ENCODE peak calls at places on chromosomes 12 and 14, in nine cellular contexts. One of them, this sample, is unnamed.
A peak's percentile ranks its signal among the peaks of the same experiment; 100 is the strongest.

GRCh38 chr12:4610481-4610880 is 38.4 kb downstream of the AKAP3 start:
- DNase-seq in GM23338: peak; percentile 16
- DNase-seq in RWPE1: no peak
- DNase-seq in neural progenitor cell: no peak
- DNase-seq in CD8-positive, alpha-beta T cell: no peak
- DNase-seq in lower lobe of right lung: no peak
- DNase-seq in AG04450: no peak
- DNase-seq in A549: no peak
- DNase-seq in activated B cell treated with CpG ODN at 0.5 μM for 24 hours: no peak
- DNase-seq in this sample: no peak

GRCh38 chr12:68420225-68421008 is 88.3 kb upstream of the MDM1 start:
- DNase-seq in GM23338: no peak
- DNase-seq in RWPE1: no peak
- DNase-seq in lower lobe of right lung: no peak
- DNase-seq in neural progenitor cell: peak; percentile 9
- DNase-seq in CD8-positive, alpha-beta T cell: no peak
- DNase-seq in AG04450: no peak
- DNase-seq in A549: no peak
- DNase-seq in activated B cell treated with CpG ODN at 0.5 μM for 24 hours: no peak
- DNase-seq in this sample: no peak

GRCh38 chr12:59834659-59835474 is 239.0 kb downstream of the SLC16A7 start:
- DNase-seq in neural progenitor cell: peak; percentile 31
- DNase-seq in AG04450: no peak
- DNase-seq in activated B cell treated with CpG ODN at 0.5 μM for 24 hours: no peak
- DNase-seq in RWPE1: no peak
- DNase-seq in CD8-positive, alpha-beta T cell: no peak
- DNase-seq in A549: peak; percentile 16
- DNase-seq in lower lobe of right lung: no peak
- DNase-seq in GM23338: peak; percentile 75
- DNase-seq in this sample: no peak

GRCh38 chr14:105346880-105347586 is 32.5 kb downstream of the PACS2 start:
- DNase-seq in neural progenitor cell: no peak
- DNase-seq in RWPE1: no peak
- DNase-seq in GM23338: no peak
- DNase-seq in A549: no peak
- DNase-seq in AG04450: no peak
- DNase-seq in CD8-positive, alpha-beta T cell: no peak
- DNase-seq in activated B cell treated with CpG ODN at 0.5 μM for 24 hours: no peak
- DNase-seq in lower lobe of right lung: no peak
- DNase-seq in this sample: no peak

GRCh38 chr12:96233941-96234461 is 39.8 kb downstream of the ELK3 start:
- DNase-seq in neural progenitor cell: no peak
- DNase-seq in CD8-positive, alpha-beta T cell: no peak
- DNase-seq in GM23338: no peak
- DNase-seq in A549: no peak
- DNase-seq in RWPE1: peak; percentile 29
- DNase-seq in AG04450: peak; percentile 84
- DNase-seq in activated B cell treated with CpG ODN at 0.5 μM for 24 hours: no peak
- DNase-seq in lower lobe of right lung: peak; percentile 72
- DNase-seq in this sample: no peak

GRCh38 chr12:3362751-3363150 is 128.3 kb upstream of the PRMT8 start:
- DNase-seq in neural progenitor cell: no peak
- DNase-seq in CD8-positive, alpha-beta T cell: no peak
- DNase-seq in RWPE1: no peak
- DNase-seq in GM23338: no peak
- DNase-seq in lower lobe of right lung: no peak
- DNase-seq in activated B cell treated with CpG ODN at 0.5 μM for 24 hours: no peak
- DNase-seq in AG04450: no peak
- DNase-seq in A549: peak; percentile 4
- DNase-seq in this sample: no peak

GRCh38 chr14:92600318-92601053 is 86.9 kb downstream of the RIN3 start:
- DNase-seq in GM23338: no peak
- DNase-seq in neural progenitor cell: no peak
- DNase-seq in CD8-positive, alpha-beta T cell: no peak
- DNase-seq in RWPE1: peak; percentile 64
- DNase-seq in A549: peak; percentile 77
- DNase-seq in AG04450: no peak
- DNase-seq in activated B cell treated with CpG ODN at 0.5 μM for 24 hours: no peak
- DNase-seq in lower lobe of right lung: no peak
- DNase-seq in this sample: no peak

GRCh38 chr14:60514378-60515243 is 5.7 kb downstream of the SIX6 start:
- DNase-seq in CD8-positive, alpha-beta T cell: no peak
- DNase-seq in A549: peak; percentile 51
- DNase-seq in AG04450: no peak
- DNase-seq in activated B cell treated with CpG ODN at 0.5 μM for 24 hours: no peak
- DNase-seq in RWPE1: no peak
- DNase-seq in neural progenitor cell: peak; percentile 97
- DNase-seq in lower lobe of right lung: no peak
- DNase-seq in GM23338: peak; percentile 75
- DNase-seq in this sample: no peak

GRCh38 chr12:65952737-65953209 is 128.5 kb downstream of the HMGA2 start:
- DNase-seq in GM23338: no peak
- DNase-seq in lower lobe of right lung: no peak
- DNase-seq in A549: peak; percentile 42
- DNase-seq in RWPE1: no peak
- DNase-seq in CD8-positive, alpha-beta T cell: no peak
- DNase-seq in neural progenitor cell: no peak
- DNase-seq in activated B cell treated with CpG ODN at 0.5 μM for 24 hours: no peak
- DNase-seq in AG04450: no peak
- DNase-seq in this sample: no peak

GRCh38 chr14:51643137-51643536 is 8.6 kb upstream of the FRMD6 start:
- DNase-seq in CD8-positive, alpha-beta T cell: no peak
- DNase-seq in A549: no peak
- DNase-seq in neural progenitor cell: no peak
- DNase-seq in RWPE1: no peak
- DNase-seq in lower lobe of right lung: no peak
- DNase-seq in activated B cell treated with CpG ODN at 0.5 μM for 24 hours: no peak
- DNase-seq in GM23338: no peak
- DNase-seq in AG04450: no peak
- DNase-seq in this sample: no peak

GRCh38 chr12:104288635-104289258 is 14.8 kb upstream of the EID3 start:
- DNase-seq in activated B cell treated with CpG ODN at 0.5 μM for 24 hours: peak; percentile 74
- DNase-seq in lower lobe of right lung: peak; percentile 86
- DNase-seq in CD8-positive, alpha-beta T cell: peak; percentile 87
- DNase-seq in neural progenitor cell: peak; percentile 95
- DNase-seq in GM23338: peak; percentile 94
- DNase-seq in RWPE1: peak; percentile 88
- DNase-seq in A549: peak; percentile 95
- DNase-seq in AG04450: no peak
- DNase-seq in this sample: peak; percentile 89

GRCh38 chr12:104290855-104291254 is 12.7 kb upstream of the EID3 start:
- DNase-seq in CD8-positive, alpha-beta T cell: no peak
- DNase-seq in activated B cell treated with CpG ODN at 0.5 μM for 24 hours: no peak
- DNase-seq in GM23338: no peak
- DNase-seq in neural progenitor cell: no peak
- DNase-seq in RWPE1: no peak
- DNase-seq in lower lobe of right lung: no peak
- DNase-seq in A549: peak; percentile 65
- DNase-seq in AG04450: no peak
- DNase-seq in this sample: no peak

GRCh38 chr12:104290320-104290719 is 13.2 kb upstream of the EID3 start:
- DNase-seq in AG04450: no peak
- DNase-seq in neural progenitor cell: no peak
- DNase-seq in activated B cell treated with CpG ODN at 0.5 μM for 24 hours: no peak
- DNase-seq in A549: peak; percentile 80
- DNase-seq in RWPE1: no peak
- DNase-seq in GM23338: no peak
- DNase-seq in CD8-positive, alpha-beta T cell: no peak
- DNase-seq in lower lobe of right lung: no peak
- DNase-seq in this sample: no peak

GRCh38 chr12:104285740-104286537 is 17.6 kb upstream of the EID3 start:
- DNase-seq in lower lobe of right lung: peak; percentile 68
- DNase-seq in activated B cell treated with CpG ODN at 0.5 μM for 24 hours: no peak
- DNase-seq in GM23338: no peak
- DNase-seq in RWPE1: peak; percentile 77
- DNase-seq in AG04450: no peak
- DNase-seq in CD8-positive, alpha-beta T cell: no peak
- DNase-seq in neural progenitor cell: no peak
- DNase-seq in A549: no peak
- DNase-seq in this sample: no peak

GRCh38 chr12:104286538-104287482 is 16.7 kb upstream of the EID3 start:
- DNase-seq in neural progenitor cell: peak; percentile 97
- DNase-seq in activated B cell treated with CpG ODN at 0.5 μM for 24 hours: peak; percentile 76
- DNase-seq in lower lobe of right lung: peak; percentile 94
- DNase-seq in RWPE1: peak; percentile 87
- DNase-seq in A549: peak; percentile 99
- DNase-seq in CD8-positive, alpha-beta T cell: peak; percentile 93
- DNase-seq in AG04450: peak; percentile 94
- DNase-seq in GM23338: peak; percentile 98
- DNase-seq in this sample: peak; percentile 87
- TF ChIP-seq CTCF in neural progenitor cell: no peak
- TF ChIP-seq CTCF in activated B cell treated with CpG ODN at 0.5 μM for 24 hours: no peak
- TF ChIP-seq CTCF in lower lobe of right lung: no peak
- TF ChIP-seq CTCF in RWPE1: no peak
- TF ChIP-seq CTCF in A549: no peak
- TF ChIP-seq CTCF in CD8-positive, alpha-beta T cell: no peak
- TF ChIP-seq CTCF in AG04450: no peak
- TF ChIP-seq CTCF in GM23338: no peak
- TF ChIP-seq CTCF in this sample: peak; percentile 16

GRCh38 chr14:95432152-95433093 is 84.0 kb downstream of the SYNE3 start:
- DNase-seq in activated B cell treated with CpG ODN at 0.5 μM for 24 hours: no peak
- DNase-seq in A549: peak; percentile 37
- DNase-seq in RWPE1: peak; percentile 64
- DNase-seq in neural progenitor cell: peak; percentile 73
- DNase-seq in CD8-positive, alpha-beta T cell: no peak
- DNase-seq in lower lobe of right lung: no peak
- DNase-seq in AG04450: no peak
- DNase-seq in GM23338: peak; percentile 76
- DNase-seq in this sample: no peak
- TF ChIP-seq CTCF in activated B cell treated with CpG ODN at 0.5 μM for 24 hours: no peak
- TF ChIP-seq CTCF in A549: peak; percentile 88
- TF ChIP-seq CTCF in RWPE1: peak; percentile 85
- TF ChIP-seq CTCF in neural progenitor cell: peak; percentile 78
- TF ChIP-seq CTCF in CD8-positive, alpha-beta T cell: no peak
- TF ChIP-seq CTCF in lower lobe of right lung: peak; percentile 59
- TF ChIP-seq CTCF in AG04450: peak; percentile 68
- TF ChIP-seq CTCF in GM23338: peak; percentile 90
- TF ChIP-seq CTCF in this sample: peak; percentile 86

GRCh38 chr12:18139989-18140596 is 50.1 kb upstream of the RERGL start:
- DNase-seq in RWPE1: no peak
- DNase-seq in neural progenitor cell: peak; percentile 16
- DNase-seq in lower lobe of right lung: no peak
- DNase-seq in AG04450: no peak
- DNase-seq in activated B cell treated with CpG ODN at 0.5 μM for 24 hours: no peak
- DNase-seq in CD8-positive, alpha-beta T cell: no peak
- DNase-seq in A549: peak; percentile 23
- DNase-seq in GM23338: peak; percentile 63
- DNase-seq in this sample: no peak
- TF ChIP-seq CTCF in RWPE1: peak; percentile 59
- TF ChIP-seq CTCF in neural progenitor cell: peak; percentile 82
- TF ChIP-seq CTCF in lower lobe of right lung: peak; percentile 54
- TF ChIP-seq CTCF in AG04450: peak; percentile 56
- TF ChIP-seq CTCF in activated B cell treated with CpG ODN at 0.5 μM for 24 hours: no peak
- TF ChIP-seq CTCF in CD8-positive, alpha-beta T cell: no peak
- TF ChIP-seq CTCF in A549: peak; percentile 62
- TF ChIP-seq CTCF in GM23338: no peak
- TF ChIP-seq CTCF in this sample: peak; percentile 89

DNA sequence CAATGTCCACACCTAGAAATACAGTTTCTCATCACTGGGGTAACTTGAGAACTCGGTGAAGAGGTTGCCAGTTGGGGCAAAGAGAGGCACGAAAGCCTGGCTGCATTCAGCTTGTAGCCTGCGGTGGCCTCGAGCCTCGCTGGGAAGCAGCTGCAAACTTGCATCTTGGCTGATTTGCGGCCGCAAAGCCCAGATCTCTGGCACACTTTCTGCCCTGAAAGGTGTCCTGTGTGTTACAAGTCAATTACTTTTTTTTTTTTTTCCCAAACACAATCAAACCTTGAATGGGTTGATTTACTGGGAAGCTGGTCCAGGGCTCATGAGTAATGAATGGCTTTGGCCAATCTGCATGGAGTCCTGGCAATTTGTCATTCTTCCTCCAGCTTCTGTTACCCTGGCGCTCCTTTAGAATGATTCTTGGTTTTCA is 6.5 kb downstream of the BCL7A start:
- DNase-seq in CD8-positive, alpha-beta T cell: no peak
- DNase-seq in GM23338: no peak
- DNase-seq in neural progenitor cell: no peak
- DNase-seq in AG04450: no peak
- DNase-seq in activated B cell treated with CpG ODN at 0.5 μM for 24 hours: no peak
- DNase-seq in lower lobe of right lung: no peak
- DNase-seq in RWPE1: peak; percentile 64
- DNase-seq in A549: no peak
- DNase-seq in this sample: no peak
- TF ChIP-seq CTCF in CD8-positive, alpha-beta T cell: no peak
- TF ChIP-seq CTCF in GM23338: no peak
- TF ChIP-seq CTCF in neural progenitor cell: no peak
- TF ChIP-seq CTCF in AG04450: no peak
- TF ChIP-seq CTCF in activated B cell treated with CpG ODN at 0.5 μM for 24 hours: no peak
- TF ChIP-seq CTCF in lower lobe of right lung: no peak
- TF ChIP-seq CTCF in RWPE1: no peak
- TF ChIP-seq CTCF in A549: no peak
- TF ChIP-seq CTCF in this sample: no peak

GRCh38 chr12:121811434-121812319 is 7.9 kb downstream of the SETD1B start:
- DNase-seq in GM23338: peak; percentile 92
- DNase-seq in AG04450: no peak
- DNase-seq in neural progenitor cell: peak; percentile 92
- DNase-seq in A549: peak; percentile 72
- DNase-seq in CD8-positive, alpha-beta T cell: peak; percentile 60
- DNase-seq in activated B cell treated with CpG ODN at 0.5 μM for 24 hours: peak; percentile 81
- DNase-seq in lower lobe of right lung: peak; percentile 83
- DNase-seq in RWPE1: no peak
- DNase-seq in this sample: peak; percentile 91

GRCh38 chr12:121812921-121813896 is 9.4 kb downstream of the SETD1B start:
- DNase-seq in RWPE1: no peak
- DNase-seq in A549: no peak
- DNase-seq in CD8-positive, alpha-beta T cell: no peak
- DNase-seq in activated B cell treated with CpG ODN at 0.5 μM for 24 hours: no peak
- DNase-seq in lower lobe of right lung: peak; percentile 51
- DNase-seq in GM23338: no peak
- DNase-seq in AG04450: no peak
- DNase-seq in neural progenitor cell: no peak
- DNase-seq in this sample: no peak

GRCh38 chr12:121810833-121811433 is 7.1 kb downstream of the SETD1B start:
- DNase-seq in GM23338: no peak
- DNase-seq in RWPE1: no peak
- DNase-seq in CD8-positive, alpha-beta T cell: no peak
- DNase-seq in lower lobe of right lung: no peak
- DNase-seq in AG04450: no peak
- DNase-seq in neural progenitor cell: no peak
- DNase-seq in A549: no peak
- DNase-seq in activated B cell treated with CpG ODN at 0.5 μM for 24 hours: no peak
- DNase-seq in this sample: no peak

GRCh38 chr12:121813951-121814350 is 10.1 kb downstream of the SETD1B start:
- DNase-seq in lower lobe of right lung: no peak
- DNase-seq in CD8-positive, alpha-beta T cell: no peak
- DNase-seq in GM23338: no peak
- DNase-seq in A549: no peak
- DNase-seq in activated B cell treated with CpG ODN at 0.5 μM for 24 hours: no peak
- DNase-seq in AG04450: no peak
- DNase-seq in neural progenitor cell: no peak
- DNase-seq in RWPE1: no peak
- DNase-seq in this sample: no peak

DNA sequence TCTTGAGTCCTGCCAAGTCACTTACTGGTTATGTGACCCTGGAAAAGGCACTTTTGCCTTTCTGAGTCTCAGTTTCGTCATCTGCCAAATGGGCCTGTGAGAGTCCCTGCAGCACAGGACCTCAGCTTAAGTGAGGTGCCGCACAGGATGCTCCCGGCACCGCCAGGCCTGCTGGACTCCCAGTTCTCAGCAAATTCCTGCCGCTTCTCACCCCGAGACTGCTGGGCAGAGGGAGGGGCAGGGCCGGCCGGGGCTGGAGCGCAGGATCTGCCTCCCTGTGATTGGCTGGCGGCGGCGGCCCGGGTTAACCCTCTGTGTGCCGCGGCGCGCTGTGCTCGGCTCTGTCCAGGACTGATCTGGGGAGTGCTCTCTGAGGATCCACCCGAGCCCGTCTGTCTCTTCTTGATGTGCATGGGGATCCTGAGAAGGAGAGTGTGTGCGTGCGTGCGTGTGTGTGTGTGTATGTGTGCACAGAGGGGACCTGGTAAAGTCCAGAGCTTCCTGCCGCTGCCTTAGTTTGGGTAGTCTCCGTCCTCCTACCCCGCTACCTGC is 8.6 kb downstream of the SETD1B start:
- DNase-seq in RWPE1: peak; percentile 87
- DNase-seq in A549: peak; percentile 82
- DNase-seq in activated B cell treated with CpG ODN at 0.5 μM for 24 hours: no peak
- DNase-seq in AG04450: no peak
- DNase-seq in GM23338: peak; percentile 89
- DNase-seq in CD8-positive, alpha-beta T cell: no peak
- DNase-seq in neural progenitor cell: peak; percentile 88
- DNase-seq in lower lobe of right lung: peak; percentile 87
- DNase-seq in this sample: no peak
- TF ChIP-seq CTCF in RWPE1: peak; percentile 72
- TF ChIP-seq CTCF in A549: peak; percentile 39
- TF ChIP-seq CTCF in activated B cell treated with CpG ODN at 0.5 μM for 24 hours: no peak
- TF ChIP-seq CTCF in AG04450: no peak
- TF ChIP-seq CTCF in GM23338: no peak
- TF ChIP-seq CTCF in CD8-positive, alpha-beta T cell: peak; percentile 6
- TF ChIP-seq CTCF in neural progenitor cell: no peak
- TF ChIP-seq CTCF in lower lobe of right lung: peak; percentile 26
- TF ChIP-seq CTCF in this sample: peak; percentile 62